ENCODE peak calls at places on chromosomes 3 and 15, in ten cellular contexts. V is osteoblast, Q is cardiac fibroblast, W is breast epithelium, K is lower lobe of right lung, L is tibial nerve, M is choroid plexus epithelial cell, C is PC-3, A is left lung, F is astrocyte of the spinal cord. J is an unnamed sample.

GRCh38 chr3:126551066-126551838 is 7.5 kb downstream of the C3orf22 start:
- DNase-seq in V (peak), Q (no peak), W (no peak), K (peak), L (no peak), M (no peak), C (no peak), A (peak), F (no peak), J (peak)

GRCh38 chr15:101675796-101676582 is 23.8 kb upstream of the TM2D3 start:
- DNase-seq in V (peak), Q (peak), W (no peak), K (no peak), L (no peak), M (peak), C (peak), A (peak), F (peak), J (no peak)

GRCh38 chr3:72031581-72031980 is 246.6 kb upstream of the PROK2 start:
- DNase-seq in V (peak), Q (peak), W (no peak), K (peak), L (no peak), M (peak), C (peak), A (no peak), F (no peak), J (no peak)

GRCh38 chr3:187139126-187139894 is at the start of gene RPL39L:
- DNase-seq in V (peak), Q (peak), W (peak), K (peak), L (peak), M (peak), C (peak), A (peak), F (peak), J (peak)

GRCh38 chr3:58173670-58174472 is 36.9 kb downstream of the DNASE1L3 start:
- DNase-seq in V (peak), Q (peak), W (peak), K (no peak), L (no peak), M (peak), C (peak), A (no peak), F (no peak), J (peak)

GRCh38 chr3:8441969-8442559 is 59.6 kb upstream of the LMCD1 start:
- DNase-seq in V (peak), Q (peak), W (no peak), K (no peak), L (no peak), M (peak), C (peak), A (no peak), F (peak), J (peak)

GRCh38 chr3:58306662-58307286 is 454 bp downstream of the HTD2 start:
- DNase-seq in V (no peak), Q (peak), W (no peak), K (peak), L (no peak), M (peak), C (peak), A (no peak), F (peak), J (peak)

GRCh38 chr3:185688808-185689207 is 102.7 kb downstream of the SENP2 start:
- DNase-seq in V (peak), Q (peak), W (no peak), K (no peak), L (no peak), M (peak), C (peak), A (no peak), F (peak), J (no peak)

GRCh38 chr15:28975766-28976179 is 90.0 kb downstream of the APBA2 start:
- DNase-seq in V (no peak), Q (peak), W (no peak), K (no peak), L (no peak), M (peak), C (peak), A (no peak), F (peak), J (peak)

GRCh38 chr3:172106989-172107388 is 67.6 kb downstream of the FNDC3B start:
- DNase-seq in V (no peak), Q (no peak), W (no peak), K (peak), L (no peak), M (no peak), C (no peak), A (no peak), F (no peak), J (no peak)

GRCh38 chr3:88385090-88385489 is 235.3 kb downstream of the C3orf38 start:
- DNase-seq in V (no peak), Q (no peak), W (no peak), K (no peak), L (no peak), M (no peak), C (no peak), A (no peak), F (no peak), J (no peak)

GRCh38 chr3:151871639-151872468 is 1.6 kb upstream of the SUCNR1 start:
- DNase-seq in V (no peak), Q (peak), W (no peak), K (no peak), L (no peak), M (peak), C (no peak), A (no peak), F (no peak), J (no peak)

GRCh38 chr3:34387831-34388564 is 589.6 kb downstream of the PDCD6IP start:
- DNase-seq in V (no peak), Q (no peak), W (no peak), K (no peak), L (no peak), M (no peak), C (peak), A (no peak), F (no peak), J (no peak)

GRCh38 chr3:98954242-98954641 is 52.7 kb upstream of the DCBLD2 start:
- DNase-seq in V (no peak), Q (no peak), W (no peak), K (no peak), L (no peak), M (no peak), C (no peak), A (no peak), F (peak), J (no peak)

GRCh38 chr3:46206284-46206683 is 1.8 kb downstream of the CCR1 start:
- DNase-seq in V (no peak), Q (no peak), W (no peak), K (no peak), L (no peak), M (no peak), C (no peak), A (no peak), F (no peak), J (no peak)

GRCh38 chr3:46205286-46205960 is 2.7 kb downstream of the CCR1 start:
- DNase-seq in V (no peak), Q (no peak), W (no peak), K (no peak), L (no peak), M (no peak), C (no peak), A (no peak), F (no peak), J (no peak)

GRCh38 chr3:46209751-46210470 is 1.8 kb upstream of the CCR1 start:
- DNase-seq in V (peak), Q (no peak), W (no peak), K (no peak), L (no peak), M (no peak), C (no peak), A (no peak), F (no peak), J (no peak)

GRCh38 chr3:46209053-46209452 is 940 bp upstream of the CCR1 start:
- DNase-seq in V (peak), Q (no peak), W (no peak), K (no peak), L (no peak), M (no peak), C (no peak), A (no peak), F (no peak), J (no peak)

GRCh38 chr3:46208167-46208704 is at the start of gene CCR1:
- DNase-seq in V (no peak), Q (peak), W (no peak), K (peak), L (peak), M (peak), C (peak), A (peak), F (peak), J (no peak)
- H3K4me3 ChIP-seq in V (no peak), Q (no peak), W (peak), K (peak), L (peak), M (no peak), C (no peak), A (peak), F (no peak), J (no peak)

GRCh38 chr15:60605879-60606304 is 127.0 kb upstream of the ICE2 start:
- DNase-seq in V (peak), Q (peak), W (no peak), K (no peak), L (no peak), M (peak), C (no peak), A (no peak), F (peak), J (no peak)
- H3K4me3 ChIP-seq in V (peak), Q (peak), W (no peak), K (peak), L (no peak), M (peak), C (no peak), A (no peak), F (no peak), J (no peak)

GRCh38 chr3:190340071-190340470 is 17.8 kb upstream of the CLDN1 start:
- DNase-seq in V (no peak), Q (no peak), W (no peak), K (no peak), L (no peak), M (peak), C (no peak), A (no peak), F (no peak), J (no peak)

GRCh38 chr3:190345027-190345821 is 23.0 kb upstream of the CLDN1 start:
- DNase-seq in V (peak), Q (peak), W (no peak), K (no peak), L (no peak), M (peak), C (peak), A (no peak), F (peak), J (peak)

GRCh38 chr3:190346541-190346940 is 24.3 kb upstream of the CLDN1 start:
- DNase-seq in V (no peak), Q (no peak), W (no peak), K (no peak), L (no peak), M (no peak), C (no peak), A (no peak), F (no peak), J (no peak)

GRCh38 chr3:190345878-190346277 is 23.6 kb upstream of the CLDN1 start:
- DNase-seq in V (no peak), Q (no peak), W (no peak), K (no peak), L (no peak), M (no peak), C (no peak), A (no peak), F (no peak), J (no peak)
- H3K4me3 ChIP-seq in V (peak), Q (no peak), W (peak), K (no peak), L (no peak), M (no peak), C (peak), A (no peak), F (no peak), J (no peak)

DNA sequence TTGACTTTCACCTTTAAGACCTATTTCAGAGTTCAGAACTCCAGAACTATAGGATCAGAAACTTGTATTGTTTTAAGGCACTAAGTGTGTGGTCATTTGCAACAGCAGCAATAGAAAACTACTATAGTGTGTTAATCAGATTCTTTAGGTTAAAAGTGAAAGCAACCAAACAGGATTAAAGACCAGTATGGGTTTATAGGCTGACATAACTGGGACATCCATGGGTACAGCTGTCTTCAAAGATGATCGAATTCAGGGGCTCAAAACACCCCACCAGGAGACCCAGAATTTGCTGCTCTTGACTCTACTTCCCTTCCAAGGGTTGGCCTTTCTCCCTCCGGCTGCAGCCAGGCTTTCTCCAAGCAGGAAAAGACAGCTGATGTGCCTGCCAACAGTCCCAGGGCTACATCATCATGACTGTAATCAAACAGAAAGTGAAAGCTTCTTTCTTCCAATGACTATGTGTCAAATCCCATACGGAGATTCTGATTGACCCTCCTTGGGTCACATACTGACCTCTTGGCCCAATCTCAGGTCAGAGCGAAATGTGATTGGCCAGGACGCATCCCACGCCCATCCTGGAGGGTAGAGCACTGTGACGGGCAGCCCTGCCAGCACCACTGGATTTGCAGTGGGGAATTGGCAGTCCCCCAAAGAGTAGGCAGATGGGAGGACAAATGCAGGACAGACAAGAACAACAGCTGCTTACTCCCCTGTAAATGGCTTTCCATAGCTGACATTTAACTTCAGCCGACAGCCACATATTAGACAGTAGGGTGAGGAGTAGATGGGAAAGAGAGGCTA is 51.4 kb upstream of the RNF7 start:
- DNase-seq in V (peak), Q (peak), W (no peak), K (peak), L (peak), M (peak), C (peak), A (no peak), F (peak), J (peak)
- H3K4me3 ChIP-seq in V (peak), Q (peak), W (peak), K (peak), L (peak), M (peak), C (peak), A (peak), F (peak), J (no peak)

DNA sequence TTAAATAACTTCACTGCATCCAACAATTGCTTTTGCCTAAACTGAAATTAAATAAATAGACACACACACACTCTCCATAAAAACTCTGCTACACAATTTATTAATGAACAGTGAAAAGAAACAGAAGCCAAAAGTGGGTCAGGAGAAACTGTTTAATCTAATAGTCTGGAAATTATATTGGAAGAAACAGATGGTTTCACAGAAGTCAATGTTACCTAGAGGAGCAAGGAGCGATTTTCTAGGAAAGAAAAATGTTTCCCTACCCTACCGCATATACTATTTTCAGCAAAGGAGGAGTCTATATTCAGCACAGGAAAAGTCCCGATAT is 32.0 kb downstream of the RFTN1 start:
- DNase-seq in V (no peak), Q (no peak), W (no peak), K (no peak), L (no peak), M (no peak), C (no peak), A (no peak), F (no peak), J (no peak)
- H3K4me3 ChIP-seq in V (no peak), Q (no peak), W (no peak), K (no peak), L (no peak), M (no peak), C (no peak), A (no peak), F (no peak), J (no peak)

J was measured in pancreas.